ENCODE peak calls at places on chromosome 11, in four cellular contexts. One of them, this sample, is unnamed.

GRCh38 chr11:28524098-28524497 is 415.9 kb downstream of the METTL15 start:
- DNase-seq in body of pancreas: no peak
- DNase-seq in transverse colon: no peak
- DNase-seq in IMR-90: peak; percentile 52
- DNase-seq in this sample: no peak

GRCh38 chr11:88552377-88553029 is 215.0 kb upstream of the CTSC start:
- DNase-seq in body of pancreas: peak; percentile 50
- DNase-seq in transverse colon: peak; percentile 42
- DNase-seq in IMR-90: peak; percentile 55
- DNase-seq in this sample: peak; percentile 44

GRCh38 chr11:45745065-45745811 is 59.7 kb upstream of the SLC35C1 start:
- DNase-seq in IMR-90: no peak
- DNase-seq in body of pancreas: no peak
- DNase-seq in transverse colon: no peak
- DNase-seq in this sample: peak; percentile 71

GRCh38 chr11:59102259-59102765 is 4.7 kb upstream of the FAM111B start:
- DNase-seq in IMR-90: peak; percentile 13
- DNase-seq in body of pancreas: peak; percentile 54
- DNase-seq in transverse colon: peak; percentile 66
- DNase-seq in this sample: peak; percentile 75

GRCh38 chr11:77747381-77747969 is 73.0 kb downstream of the RSF1 start:
- DNase-seq in IMR-90: peak; percentile 36
- DNase-seq in body of pancreas: no peak
- DNase-seq in transverse colon: no peak
- DNase-seq in this sample: no peak

GRCh38 chr11:50186146-50186545 is 153.5 kb downstream of the OR4C45 start:
- DNase-seq in transverse colon: no peak
- DNase-seq in body of pancreas: no peak
- DNase-seq in IMR-90: no peak
- DNase-seq in this sample: no peak

GRCh38 chr11:8839957-8840945 is 70.7 kb upstream of the AKIP1 start:
- DNase-seq in body of pancreas: peak; percentile 54
- DNase-seq in IMR-90: peak; percentile 74
- DNase-seq in transverse colon: peak; percentile 59
- DNase-seq in this sample: peak; percentile 79

GRCh38 chr11:106961518-106961917 is 56.8 kb downstream of the GUCY1A2 start:
- DNase-seq in body of pancreas: no peak
- DNase-seq in transverse colon: no peak
- DNase-seq in IMR-90: peak; percentile 72
- DNase-seq in this sample: no peak

GRCh38 chr11:28337701-28338100 is 229.5 kb downstream of the METTL15 start:
- DNase-seq in transverse colon: no peak
- DNase-seq in body of pancreas: no peak
- DNase-seq in IMR-90: peak; percentile 10
- DNase-seq in this sample: no peak

GRCh38 chr11:45473491-45473890 is 187.3 kb upstream of the SYT13 start:
- DNase-seq in IMR-90: no peak
- DNase-seq in body of pancreas: no peak
- DNase-seq in transverse colon: no peak
- DNase-seq in this sample: no peak

GRCh38 chr11:69328231-69328630 is 34.3 kb downstream of the MYEOV start:
- DNase-seq in transverse colon: no peak
- DNase-seq in IMR-90: no peak
- DNase-seq in body of pancreas: peak; percentile 5
- DNase-seq in this sample: no peak

GRCh38 chr11:79466411-79466810 is 25.6 kb upstream of the TENM4 start:
- DNase-seq in IMR-90: peak; percentile 81
- DNase-seq in body of pancreas: no peak
- DNase-seq in transverse colon: no peak
- DNase-seq in this sample: no peak

GRCh38 chr11:130428692-130429681 is 578 bp upstream of the ADAMTS8 start:
- DNase-seq in body of pancreas: no peak
- DNase-seq in transverse colon: no peak
- DNase-seq in IMR-90: no peak
- DNase-seq in this sample: no peak

GRCh38 chr11:110050201-110050506 is 43.0 kb upstream of the ZC3H12C start:
- DNase-seq in body of pancreas: no peak
- DNase-seq in IMR-90: no peak
- DNase-seq in transverse colon: no peak
- DNase-seq in this sample: no peak

GRCh38 chr11:61679893-61680621 is at the start of gene DAGLA:
- DNase-seq in body of pancreas: peak; percentile 84
- DNase-seq in IMR-90: peak; percentile 43
- DNase-seq in transverse colon: peak; percentile 74
- DNase-seq in this sample: peak; percentile 83

GRCh38 chr11:112762686-112763048 is 198.6 kb upstream of the NCAM1 start:
- DNase-seq in IMR-90: no peak
- DNase-seq in body of pancreas: no peak
- DNase-seq in transverse colon: no peak
- DNase-seq in this sample: no peak

GRCh38 chr11:83200035-83200434 is 6.5 kb downstream of the ANKRD42 start:
- DNase-seq in body of pancreas: no peak
- DNase-seq in IMR-90: no peak
- DNase-seq in transverse colon: no peak
- DNase-seq in this sample: no peak

GRCh38 chr11:74925281-74925680 is 23.6 kb downstream of the XRRA1 start:
- DNase-seq in transverse colon: no peak
- DNase-seq in IMR-90: peak; percentile 41
- DNase-seq in body of pancreas: no peak
- DNase-seq in this sample: no peak

GRCh38 chr11:33736148-33736809 is at the start of gene CD59:
- DNase-seq in transverse colon: peak; percentile 98
- DNase-seq in body of pancreas: peak; percentile 97
- DNase-seq in IMR-90: peak; percentile 88
- DNase-seq in this sample: peak; percentile 97

GRCh38 chr11:101563166-101563565 is 20.6 kb downstream of the TRPC6 start:
- DNase-seq in transverse colon: no peak
- DNase-seq in IMR-90: no peak
- DNase-seq in body of pancreas: no peak
- DNase-seq in this sample: no peak

GRCh38 chr11:2724653-2725366 is 25.0 kb upstream of the KCNQ1OT1 start:
- DNase-seq in body of pancreas: peak; percentile 49
- DNase-seq in IMR-90: no peak
- DNase-seq in transverse colon: no peak
- DNase-seq in this sample: peak; percentile 52

GRCh38 chr11:63144121-63144520 is at the start of gene SLC22A24:
- DNase-seq in transverse colon: no peak
- DNase-seq in body of pancreas: no peak
- DNase-seq in IMR-90: no peak
- DNase-seq in this sample: no peak

GRCh38 chr11:46446343-46446751 is 54.8 kb upstream of the CHRM4 start:
- DNase-seq in IMR-90: peak; percentile 52
- DNase-seq in body of pancreas: no peak
- DNase-seq in transverse colon: no peak
- DNase-seq in this sample: no peak

GRCh38 chr11:109527496-109527895 is 105.5 kb downstream of the C11orf87 start:
- DNase-seq in body of pancreas: no peak
- DNase-seq in transverse colon: no peak
- DNase-seq in IMR-90: peak; percentile 16
- DNase-seq in this sample: no peak

GRCh38 chr11:30478923-30479322 is 107.2 kb downstream of the MPPED2 start:
- DNase-seq in transverse colon: no peak
- DNase-seq in body of pancreas: no peak
- DNase-seq in IMR-90: no peak
- DNase-seq in this sample: peak; percentile 22

GRCh38 chr11:96658436-96658835 is 268.6 kb downstream of the JRKL start:
- DNase-seq in body of pancreas: no peak
- DNase-seq in IMR-90: no peak
- DNase-seq in transverse colon: no peak
- DNase-seq in this sample: no peak

GRCh38 chr11:34356130-34356529 is 1.7 kb downstream of the ABTB2 start:
- DNase-seq in transverse colon: no peak
- DNase-seq in IMR-90: no peak
- DNase-seq in body of pancreas: no peak
- DNase-seq in this sample: no peak

GRCh38 chr11:57680552-57680874 is 12.6 kb downstream of the ZDHHC5 start:
- DNase-seq in body of pancreas: no peak
- DNase-seq in transverse colon: no peak
- DNase-seq in IMR-90: peak; percentile 22
- DNase-seq in this sample: no peak

GRCh38 chr11:56783448-56784041 is 35.0 kb upstream of the OR9G4 start:
- DNase-seq in IMR-90: peak; percentile 54
- DNase-seq in transverse colon: no peak
- DNase-seq in body of pancreas: no peak
- DNase-seq in this sample: no peak

GRCh38 chr11:114914231-114915005 is 236.1 kb downstream of the NXPE2 start:
- DNase-seq in body of pancreas: no peak
- DNase-seq in transverse colon: no peak
- DNase-seq in IMR-90: no peak
- DNase-seq in this sample: no peak

GRCh38 chr11:65777821-65778361 is 2.9 kb downstream of the AP5B1 start:
- DNase-seq in IMR-90: no peak
- DNase-seq in body of pancreas: no peak
- DNase-seq in transverse colon: no peak
- DNase-seq in this sample: peak; percentile 7

GRCh38 chr11:44300881-44301855 is 8.8 kb downstream of the ALX4 start:
- DNase-seq in transverse colon: no peak
- DNase-seq in body of pancreas: no peak
- DNase-seq in IMR-90: no peak
- DNase-seq in this sample: no peak
- TF ChIP-seq POLR2A in transverse colon: no peak
- TF ChIP-seq POLR2A in body of pancreas: no peak
- TF ChIP-seq POLR2A in IMR-90: no peak
- TF ChIP-seq POLR2A in this sample: no peak

GRCh38 chr11:38530226-38530625 is 1932.2 kb upstream of the RAG2 start:
- DNase-seq in transverse colon: no peak
- DNase-seq in body of pancreas: no peak
- DNase-seq in IMR-90: no peak
- DNase-seq in this sample: no peak
- H3K36me3 ChIP-seq in transverse colon: no peaks in the 10 kb centered on the region
- H3K36me3 ChIP-seq in body of pancreas: no peaks in the 10 kb centered on the region
- H3K36me3 ChIP-seq in IMR-90: no peaks in the 10 kb centered on the region
- H3K36me3 ChIP-seq in this sample: no peaks in the 10 kb centered on the region

GRCh38 chr11:67272327-67273259 is 6.3 kb downstream of the GRK2 start:
- DNase-seq in transverse colon: peak; percentile 23
- DNase-seq in IMR-90: no peak
- DNase-seq in body of pancreas: peak; percentile 16
- DNase-seq in this sample: no peak

GRCh38 chr11:67273260-67273990 is 7.2 kb downstream of the GRK2 start:
- DNase-seq in body of pancreas: peak; percentile 25
- DNase-seq in IMR-90: no peak
- DNase-seq in transverse colon: peak; percentile 11
- DNase-seq in this sample: no peak

GRCh38 chr11:67270256-67271211 is 4.3 kb downstream of the GRK2 start:
- DNase-seq in transverse colon: peak; percentile 63
- DNase-seq in body of pancreas: peak; percentile 56
- DNase-seq in IMR-90: no peak
- DNase-seq in this sample: no peak

GRCh38 chr11:67271212-67271547 is 4.9 kb downstream of the GRK2 start:
- DNase-seq in body of pancreas: no peak
- DNase-seq in transverse colon: no peak
- DNase-seq in IMR-90: no peak
- DNase-seq in this sample: no peak

DNA sequence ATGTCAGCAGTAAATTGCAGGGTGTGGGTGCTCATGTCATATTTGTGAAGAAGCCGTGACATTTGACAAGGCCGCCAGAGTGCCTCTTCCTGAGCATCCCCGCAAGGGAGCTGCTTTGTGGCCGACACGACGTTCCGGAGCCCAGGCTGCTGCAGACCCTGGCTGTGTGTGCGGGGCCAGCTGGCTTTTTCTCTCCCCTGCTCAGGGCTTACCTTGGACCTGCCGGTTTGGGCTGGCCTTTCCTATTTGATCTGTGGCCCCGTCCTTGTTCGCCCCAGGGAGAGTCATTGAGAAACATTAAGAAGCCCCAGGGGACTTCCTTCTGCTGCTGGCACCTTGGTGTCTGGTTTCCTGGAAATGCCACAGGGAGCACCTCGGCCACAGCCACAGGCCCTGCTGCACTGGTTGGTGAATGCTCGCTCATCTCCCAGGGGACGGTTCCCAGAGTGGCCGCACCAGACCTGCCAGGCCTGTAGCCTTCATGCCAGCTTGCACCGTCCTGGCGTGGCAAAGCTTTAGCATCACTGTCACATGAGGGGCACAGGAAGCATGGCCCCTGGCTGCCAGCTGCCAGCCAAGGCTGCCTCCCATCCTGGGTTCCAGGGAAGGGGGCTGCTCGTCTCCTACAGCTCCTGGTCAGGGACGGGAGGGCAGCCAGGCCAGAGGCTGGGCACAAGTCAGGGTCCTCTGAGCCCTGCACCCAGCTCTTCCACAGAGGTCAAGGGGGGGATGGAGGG is 5.4 kb downstream of the GRK2 start:
- DNase-seq in body of pancreas: peak; percentile 13
- DNase-seq in transverse colon: peak; percentile 22
- DNase-seq in IMR-90: no peak
- DNase-seq in this sample: no peak
- H3K4me1 ChIP-seq in body of pancreas: peaks cover 88% of the 10 kb centered on the region
- H3K4me1 ChIP-seq in transverse colon: peaks cover 79% of the 10 kb centered on the region
- H3K4me1 ChIP-seq in IMR-90: peaks cover 37% of the 10 kb centered on the region
- H3K4me1 ChIP-seq in this sample: peaks cover 94% of the 10 kb centered on the region

DNA sequence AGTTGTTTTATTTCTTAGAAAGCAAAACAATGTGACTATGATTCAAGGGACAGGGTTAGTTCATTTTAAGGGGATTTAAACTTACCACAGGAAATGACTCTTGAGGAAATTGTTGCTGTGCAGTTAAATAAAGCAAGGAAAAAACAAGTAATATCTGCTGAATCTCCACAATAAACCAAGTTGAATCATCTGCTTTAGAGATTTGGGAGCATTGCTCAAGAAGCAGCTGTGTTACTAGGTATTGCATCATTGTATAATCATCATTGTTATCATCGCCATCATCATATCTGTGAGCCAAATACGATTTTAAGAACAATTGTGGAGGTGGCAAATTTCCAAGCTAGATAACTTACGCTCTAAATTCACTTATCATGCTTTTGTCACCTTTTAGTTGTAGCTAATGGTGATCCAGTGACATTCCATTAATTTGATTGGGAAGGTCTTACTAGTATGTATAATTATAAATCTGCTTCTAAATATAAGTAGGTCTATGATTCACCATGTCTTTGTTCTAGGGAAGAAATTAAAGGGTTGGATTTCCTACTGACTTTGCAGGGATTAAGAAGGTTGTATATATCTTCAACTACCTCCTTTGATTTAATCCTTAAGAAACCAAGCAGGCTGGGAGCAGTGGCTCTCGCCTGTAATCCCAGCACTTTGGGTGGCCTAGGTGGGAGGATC is 19.9 kb downstream of the MMP10 start:
- DNase-seq in body of pancreas: no peak
- DNase-seq in IMR-90: peak; percentile 98
- DNase-seq in transverse colon: no peak
- DNase-seq in this sample: no peak
- TF ChIP-seq POLR2A in body of pancreas: no peak
- TF ChIP-seq POLR2A in IMR-90: no peak
- TF ChIP-seq POLR2A in transverse colon: no peak
- TF ChIP-seq POLR2A in this sample: no peak

GRCh38 chr11:64204464-64204989 is 2.0 kb upstream of the FERMT3 start:
- DNase-seq in body of pancreas: peak; percentile 92
- DNase-seq in IMR-90: peak; percentile 96
- DNase-seq in transverse colon: peak; percentile 93
- DNase-seq in this sample: peak; percentile 94
- H3K36me3 ChIP-seq in body of pancreas: peaks cover 27% of the 10 kb centered on the region
- H3K36me3 ChIP-seq in IMR-90: peaks cover 56% of the 10 kb centered on the region
- H3K36me3 ChIP-seq in transverse colon: peaks cover 31% of the 10 kb centered on the region
- H3K36me3 ChIP-seq in this sample: no peaks in the 10 kb centered on the region

GRCh38 chr11:131980199-131980598 is 609.8 kb downstream of the NTM start:
- DNase-seq in IMR-90: no peak
- DNase-seq in body of pancreas: no peak
- DNase-seq in transverse colon: no peak
- DNase-seq in this sample: no peak
- H3K4me1 ChIP-seq in IMR-90: no peaks in the 10 kb centered on the region
- H3K4me1 ChIP-seq in body of pancreas: no peaks in the 10 kb centered on the region
- H3K4me1 ChIP-seq in transverse colon: no peaks in the 10 kb centered on the region
- H3K4me1 ChIP-seq in this sample: no peaks in the 10 kb centered on the region

GRCh38 chr11:1548221-1549070 is 23.6 kb downstream of the DUSP8 start:
- DNase-seq in body of pancreas: peak; percentile 94
- DNase-seq in transverse colon: peak; percentile 87
- DNase-seq in IMR-90: peak; percentile 42
- DNase-seq in this sample: peak; percentile 89
- TF ChIP-seq POLR2A in body of pancreas: no peak
- TF ChIP-seq POLR2A in transverse colon: peak; percentile 74
- TF ChIP-seq POLR2A in IMR-90: no peak
- TF ChIP-seq POLR2A in this sample: no peak

This sample was measured in testis.